ENCODE peak calls at places on chromosome 14, in six cellular contexts. O is neural crest cell; Q is endodermal cell; U is fibroblast of pulmonary artery; Z is CD8-positive, alpha-beta T cell; H is tibial artery. V is an unnamed sample.

GRCh38 chr14:80587096-80587724 is 354.3 kb downstream of the CEP128 start:
- DNase-seq in O (no peak), Q (no peak), U (peak), Z (no peak), H (no peak), V (peak)

GRCh38 chr14:73252491-73253322 is 15.4 kb downstream of the PAPLN start:
- DNase-seq in O (no peak), Q (no peak), U (no peak), Z (no peak), H (no peak), V (no peak)

GRCh38 chr14:73784065-73784987 is 67.3 kb upstream of the PTGR2 start:
- DNase-seq in O (no peak), Q (no peak), U (peak), Z (no peak), H (peak), V (no peak)

GRCh38 chr14:47302121-47302520 is 373.3 kb downstream of the MDGA2 start:
- DNase-seq in O (no peak), Q (no peak), U (no peak), Z (no peak), H (no peak), V (no peak)

GRCh38 chr14:104598461-104599273 is 5.9 kb downstream of the TMEM179 start:
- DNase-seq in O (no peak), Q (no peak), U (no peak), Z (no peak), H (no peak), V (no peak)

GRCh38 chr14:74950795-74951442 is 4.5 kb downstream of the PGF start:
- DNase-seq in O (no peak), Q (no peak), U (no peak), Z (no peak), H (peak), V (no peak)

GRCh38 chr14:75486317-75486716 is 36.0 kb upstream of the BATF start:
- DNase-seq in O (no peak), Q (no peak), U (no peak), Z (no peak), H (no peak), V (no peak)

GRCh38 chr14:69260246-69260978 is 454 bp downstream of the GALNT16 start:
- DNase-seq in O (peak), Q (peak), U (no peak), Z (no peak), H (no peak), V (no peak)

GRCh38 chr14:69845050-69845581 is 34.1 kb upstream of the SMOC1 start:
- DNase-seq in O (no peak), Q (no peak), U (no peak), Z (no peak), H (no peak), V (no peak)

GRCh38 chr14:104202259-104203070 is 64.1 kb downstream of the KIF26A start:
- DNase-seq in O (no peak), Q (no peak), U (no peak), Z (no peak), H (no peak), V (no peak)

GRCh38 chr14:64811676-64812075 is 68.0 kb downstream of the SPTB start:
- DNase-seq in O (no peak), Q (no peak), U (peak), Z (no peak), H (no peak), V (no peak)

GRCh38 chr14:31037709-31038221 is 11.6 kb upstream of the STRN3 start:
- DNase-seq in O (no peak), Q (peak), U (peak), Z (no peak), H (no peak), V (no peak)

GRCh38 chr14:30002859-30003258 is 75.2 kb upstream of the PRKD1 start:
- DNase-seq in O (no peak), Q (no peak), U (no peak), Z (no peak), H (no peak), V (no peak)

GRCh38 chr14:92513966-92514843 is 624 bp downstream of the RIN3 start:
- DNase-seq in O (no peak), Q (peak), U (peak), Z (peak), H (no peak), V (no peak)

GRCh38 chr14:23727566-23728335 is 91.6 kb downstream of the DHRS2 start:
- DNase-seq in O (no peak), Q (peak), U (peak), Z (no peak), H (no peak), V (no peak)

GRCh38 chr14:52730708-52731111 is 744 bp downstream of the STYX start:
- DNase-seq in O (no peak), Q (no peak), U (peak), Z (no peak), H (no peak), V (no peak)

GRCh38 chr14:54622189-54622958 is 55.4 kb downstream of the SAMD4A start:
- DNase-seq in O (no peak), Q (no peak), U (no peak), Z (no peak), H (no peak), V (no peak)

GRCh38 chr14:33844118-33844517 is 106.8 kb downstream of the EGLN3 start:
- DNase-seq in O (no peak), Q (no peak), U (no peak), Z (no peak), H (no peak), V (no peak)

GRCh38 chr14:95023886-95024285 is 133.4 kb downstream of the DICER1 start:
- DNase-seq in O (no peak), Q (no peak), U (peak), Z (no peak), H (peak), V (peak)

GRCh38 chr14:85532981-85533820 is 3.3 kb downstream of the FLRT2 start:
- DNase-seq in O (peak), Q (peak), U (peak), Z (no peak), H (peak), V (peak)

GRCh38 chr14:60164404-60164716 is 838 bp downstream of the DHRS7 start:
- DNase-seq in O (no peak), Q (no peak), U (no peak), Z (no peak), H (no peak), V (no peak)

GRCh38 chr14:79011091-79011919 is 841.1 kb downstream of the NRXN3 start:
- DNase-seq in O (no peak), Q (no peak), U (peak), Z (no peak), H (no peak), V (peak)

GRCh38 chr14:99707420-99707819 is 23.3 kb downstream of the CYP46A1 start:
- DNase-seq in O (no peak), Q (no peak), U (no peak), Z (no peak), H (no peak), V (no peak)

GRCh38 chr14:65446159-65446558 is 33.6 kb downstream of the FUT8 start:
- DNase-seq in O (no peak), Q (peak), U (peak), Z (no peak), H (no peak), V (no peak)

GRCh38 chr14:73723799-73724621 is 9.8 kb upstream of the PNMA1 start:
- DNase-seq in O (no peak), Q (peak), U (peak), Z (no peak), H (peak), V (peak)

GRCh38 chr14:47365248-47365647 is 310.2 kb downstream of the MDGA2 start:
- DNase-seq in O (peak), Q (no peak), U (no peak), Z (no peak), H (no peak), V (no peak)

GRCh38 chr14:34985740-34986139 is 2.9 kb downstream of the SRP54 start:
- DNase-seq in O (no peak), Q (no peak), U (no peak), Z (no peak), H (no peak), V (no peak)

GRCh38 chr14:85156319-85156718 is 373.6 kb upstream of the FLRT2 start:
- DNase-seq in O (no peak), Q (no peak), U (no peak), Z (no peak), H (no peak), V (no peak)

GRCh38 chr14:105475916-105476845 is 1.6 kb downstream of the CRIP2 start:
- DNase-seq in O (no peak), Q (peak), U (peak), Z (no peak), H (peak), V (no peak)

GRCh38 chr14:99231850-99232401 is 40.1 kb downstream of the BCL11B start:
- DNase-seq in O (peak), Q (peak), U (no peak), Z (peak), H (no peak), V (no peak)

GRCh38 chr14:50061664-50062437 is 54.5 kb downstream of the VCPKMT start:
- DNase-seq in O (no peak), Q (peak), U (peak), Z (peak), H (no peak), V (no peak)

GRCh38 chr14:50059773-50060629 is 56.4 kb downstream of the VCPKMT start:
- DNase-seq in O (no peak), Q (peak), U (no peak), Z (no peak), H (no peak), V (no peak)

GRCh38 chr14:50063876-50064420 is 52.4 kb downstream of the VCPKMT start:
- DNase-seq in O (no peak), Q (no peak), U (no peak), Z (no peak), H (no peak), V (no peak)

GRCh38 chr14:50058112-50058511 is 58.3 kb downstream of the VCPKMT start:
- DNase-seq in O (no peak), Q (no peak), U (no peak), Z (no peak), H (no peak), V (no peak)

GRCh38 chr14:50060871-50061663 is 55.3 kb downstream of the VCPKMT start:
- DNase-seq in O (no peak), Q (peak), U (peak), Z (peak), H (peak), V (peak)
- TF ChIP-seq CTCF in O (peak), Q (peak), U (peak), Z (no peak), H (peak), V (no peak)

GRCh38 chr14:100902295-100902694 is 1.2 kb downstream of the RTL1 start:
- DNase-seq in O (no peak), Q (peak), U (no peak), Z (no peak), H (no peak), V (no peak)
- TF ChIP-seq CTCF in O (peak), Q (peak), U (no peak), Z (no peak), H (no peak), V (no peak)

GRCh38 chr14:50062438-50063039 is 53.8 kb downstream of the VCPKMT start:
- DNase-seq in O (no peak), Q (peak), U (peak), Z (peak), H (no peak), V (no peak)
- TF ChIP-seq CTCF in O (no peak), Q (no peak), U (no peak), Z (peak), H (no peak), V (no peak)

GRCh38 chr14:76956253-76957090 is 72.0 kb downstream of the IRF2BPL start:
- DNase-seq in O (peak), Q (peak), U (peak), Z (peak), H (peak), V (peak)
- TF ChIP-seq CTCF in O (no peak), Q (peak), U (no peak), Z (no peak), H (peak), V (no peak)

GRCh38 chr14:97780804-97781203 is 983.6 kb downstream of the VRK1 start:
- DNase-seq in O (no peak), Q (no peak), U (no peak), Z (no peak), H (no peak), V (no peak)

GRCh38 chr14:97779140-97779539 is 982.0 kb downstream of the VRK1 start:
- DNase-seq in O (no peak), Q (no peak), U (no peak), Z (no peak), H (no peak), V (no peak)

GRCh38 chr14:97776890-97777564 is 979.8 kb downstream of the VRK1 start:
- DNase-seq in O (no peak), Q (no peak), U (no peak), Z (no peak), H (no peak), V (no peak)

GRCh38 chr14:97781961-97782360 is 984.8 kb downstream of the VRK1 start:
- DNase-seq in O (no peak), Q (no peak), U (no peak), Z (no peak), H (no peak), V (no peak)

DNA sequence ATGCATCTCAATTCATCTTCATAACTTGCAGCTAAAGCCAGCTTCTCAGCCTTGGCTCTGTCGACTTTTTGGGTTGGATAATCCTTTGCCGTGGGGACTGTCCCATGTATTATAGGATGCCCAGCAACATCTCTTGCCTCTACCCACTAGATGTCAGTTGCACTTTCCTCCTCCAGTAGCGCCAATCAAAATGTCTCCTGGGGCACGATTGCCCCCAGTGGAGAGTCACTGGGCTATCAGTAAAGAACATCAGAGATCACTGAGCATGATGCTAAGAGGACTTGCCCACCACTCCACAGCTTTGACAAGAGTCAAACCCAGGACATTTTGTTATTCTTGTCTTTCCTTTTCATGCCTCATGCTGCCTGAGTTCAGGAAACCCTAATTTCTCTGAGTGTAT is 980.4 kb downstream of the VRK1 start:
- DNase-seq in O (no peak), Q (no peak), U (no peak), Z (no peak), H (no peak), V (no peak)
- TF ChIP-seq CTCF in O (no peak), Q (no peak), U (no peak), Z (peak), H (no peak), V (no peak)